ENCODE peak calls at places on chromosomes 11 and 22, in four cellular contexts. A is kidney epithelial cell, O is right lobe of liver, Z is osteoblast. T is an unnamed sample.

GRCh38 chr22:28629420-28630184 is 50.0 kb downstream of the TTC28 start:
- DNase-seq in A (no peak), O (no peak), Z (no peak), T (no peak)

GRCh38 chr11:75031771-75032549 is 43.2 kb downstream of the NEU3 start:
- DNase-seq in A (no peak), O (peak; percentile 79), Z (peak; percentile 90), T (peak; percentile 78)

GRCh38 chr11:104772806-104773241 is 125.4 kb downstream of the CASP12 start:
- DNase-seq in Z (peak; percentile 83), A (peak; percentile 89), O (no peak), T (no peak)

GRCh38 chr11:74953448-74953847 is 4.4 kb downstream of the SPCS2 start:
- DNase-seq in A (no peak), O (no peak), Z (no peak), T (no peak)

GRCh38 chr11:68692881-68693483 is 8.6 kb downstream of the GAL start:
- DNase-seq in O (no peak), A (no peak), Z (peak; percentile 62), T (no peak)

GRCh38 chr11:13216019-13217006 is 61.3 kb upstream of the BMAL1 start:
- DNase-seq in Z (peak; percentile 91), O (no peak), A (peak; percentile 97), T (no peak)

GRCh38 chr22:44023404-44024287 is 456 bp upstream of the PARVB start:
- DNase-seq in Z (peak; percentile 95), A (no peak), O (peak; percentile 64), T (peak; percentile 50)

GRCh38 chr11:119793335-119793984 is 64.5 kb upstream of the NECTIN1 start:
- DNase-seq in O (no peak), A (no peak), Z (peak; percentile 90), T (no peak)

GRCh38 chr22:41191467-41191866 is 13.6 kb upstream of the L3MBTL2 start:
- DNase-seq in Z (no peak), O (no peak), A (no peak), T (no peak)

GRCh38 chr11:34915136-34916013 is 804 bp downstream of the APIP start:
- DNase-seq in O (no peak), Z (peak; percentile 65), A (no peak), T (no peak)

GRCh38 chr11:71265559-71266092 is 13.2 kb upstream of the SHANK2 start:
- DNase-seq in A (no peak), O (no peak), Z (peak; percentile 17), T (no peak)

GRCh38 chr22:49551446-49551845 is 276.2 kb downstream of the BRD1 start:
- DNase-seq in A (no peak), Z (peak; percentile 71), O (peak; percentile 27), T (no peak)

GRCh38 chr11:42205518-42205917 is 746.1 kb upstream of the LRRC4C start:
- DNase-seq in O (peak; percentile 67), A (no peak), Z (no peak), T (no peak)

GRCh38 chr11:115924744-115925567 is 420.7 kb upstream of the CADM1 start:
- DNase-seq in O (no peak), A (peak; percentile 52), Z (no peak), T (no peak)

GRCh38 chr11:444397-445144 is 2.8 kb upstream of the ANO9 start:
- DNase-seq in Z (peak; percentile 90), A (peak; percentile 9), O (no peak), T (no peak)

GRCh38 chr11:48087974-48088681 is 107.8 kb downstream of the PTPRJ start:
- DNase-seq in O (peak; percentile 49), A (no peak), Z (no peak), T (peak; percentile 45)

GRCh38 chr11:70498171-70498571 is 99.8 kb downstream of the CTTN start:
- DNase-seq in O (no peak), Z (peak; percentile 84), A (no peak), T (no peak)

GRCh38 chr11:132408877-132409276 is 1038.5 kb downstream of the NTM start:
- DNase-seq in Z (no peak), O (no peak), A (no peak), T (no peak)

GRCh38 chr22:42399315-42400271 is 32.6 kb downstream of the NFAM1 start:
- DNase-seq in A (no peak), O (no peak), Z (no peak), T (peak; percentile 36)

GRCh38 chr22:29842740-29843139 is 4.7 kb upstream of the ASCC2 start:
- DNase-seq in Z (peak; percentile 94), A (peak; percentile 72), O (no peak), T (peak; percentile 30)

GRCh38 chr11:19306570-19306969 is 65.8 kb upstream of the E2F8 start:
- DNase-seq in O (no peak), A (no peak), Z (no peak), T (no peak)

GRCh38 chr11:65856689-65857499 is 1.1 kb downstream of the CFL1 start:
- DNase-seq in O (peak; percentile 87), A (no peak), Z (peak; percentile 95), T (peak; percentile 84)

GRCh38 chr22:38243007-38243775 is 29.6 kb downstream of the TMEM184B start:
- DNase-seq in Z (peak; percentile 49), O (no peak), A (no peak), T (no peak)

GRCh38 chr11:23543651-23544216 is 683.5 kb upstream of the CCDC179 start:
- DNase-seq in Z (no peak), A (no peak), O (no peak), T (no peak)

GRCh38 chr11:70251583-70252285 is 18.8 kb upstream of the PPFIA1 start:
- DNase-seq in A (no peak), O (no peak), Z (peak; percentile 73), T (no peak)

GRCh38 chr11:48041877-48042698 is 61.7 kb downstream of the PTPRJ start:
- DNase-seq in O (no peak), Z (no peak), A (no peak), T (no peak)

GRCh38 chr11:68470304-68470811 is 9.8 kb downstream of the PPP6R3 start:
- DNase-seq in A (no peak), Z (no peak), O (no peak), T (no peak)

GRCh38 chr11:69382131-69383128 is 88.5 kb downstream of the MYEOV start:
- DNase-seq in Z (peak; percentile 81), A (no peak), O (peak; percentile 60), T (peak; percentile 34)

GRCh38 chr11:45501980-45502545 is 163.4 kb downstream of the CHST1 start:
- DNase-seq in A (no peak), O (no peak), Z (no peak), T (no peak)

GRCh38 chr11:60887531-60887930 is 18.9 kb downstream of the PRPF19 start:
- DNase-seq in O (no peak), Z (no peak), A (no peak), T (peak; percentile 41)

GRCh38 chr11:35822815-35823495 is 120.9 kb upstream of the LDLRAD3 start:
- DNase-seq in A (no peak), O (no peak), Z (peak; percentile 63), T (no peak)

GRCh38 chr11:20388096-20389055 is 860 bp downstream of the PRMT3 start:
- DNase-seq in Z (peak; percentile 54), O (no peak), A (no peak), T (no peak)

GRCh38 chr11:92776676-92777075 is 192.8 kb upstream of the MTNR1B start:
- DNase-seq in A (no peak), Z (peak; percentile 55), O (no peak), T (no peak)

GRCh38 chr11:14409891-14410290 is 50.9 kb upstream of the RRAS2 start:
- DNase-seq in Z (no peak), O (no peak), A (no peak), T (no peak)

GRCh38 chr11:119751281-119752060 is 22.5 kb upstream of the NECTIN1 start:
- DNase-seq in Z (peak; percentile 87), O (no peak), A (no peak), T (no peak)

GRCh38 chr22:17774206-17774927 is at the start of gene BID:
- DNase-seq in O (peak; percentile 71), A (no peak), Z (peak; percentile 95), T (peak; percentile 62)

GRCh38 chr11:92048415-92048814 is 176.2 kb upstream of the FAT3 start:
- DNase-seq in Z (no peak), O (no peak), A (no peak), T (peak; percentile 11)

DNA sequence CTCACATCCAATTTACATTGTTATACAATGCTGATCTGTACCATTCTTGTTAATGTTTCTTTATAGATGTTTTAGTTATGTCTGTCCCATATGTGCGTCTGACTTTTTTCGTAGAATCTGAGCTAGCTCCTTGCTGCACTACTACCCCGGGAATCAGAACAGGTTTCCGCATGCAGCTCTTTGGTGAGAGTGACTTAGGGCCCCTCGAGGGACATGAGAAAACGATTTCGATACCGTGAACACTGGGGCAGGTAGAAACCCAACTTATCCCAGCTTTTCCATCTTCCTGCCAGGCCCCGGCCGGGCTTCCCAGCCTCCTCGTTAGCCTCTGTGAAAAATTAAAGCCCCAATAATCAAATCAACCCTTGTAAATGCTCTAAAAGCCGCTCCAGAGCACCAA is 23.4 kb upstream of the PKNOX2 start:
- DNase-seq in O (no peak), A (no peak), Z (no peak), T (no peak)
- H3K4me3 ChIP-seq in O (no peak overlapping the region), A (no peak overlapping the region), Z (no peak overlapping the region), T (no peak overlapping the region)

DNA sequence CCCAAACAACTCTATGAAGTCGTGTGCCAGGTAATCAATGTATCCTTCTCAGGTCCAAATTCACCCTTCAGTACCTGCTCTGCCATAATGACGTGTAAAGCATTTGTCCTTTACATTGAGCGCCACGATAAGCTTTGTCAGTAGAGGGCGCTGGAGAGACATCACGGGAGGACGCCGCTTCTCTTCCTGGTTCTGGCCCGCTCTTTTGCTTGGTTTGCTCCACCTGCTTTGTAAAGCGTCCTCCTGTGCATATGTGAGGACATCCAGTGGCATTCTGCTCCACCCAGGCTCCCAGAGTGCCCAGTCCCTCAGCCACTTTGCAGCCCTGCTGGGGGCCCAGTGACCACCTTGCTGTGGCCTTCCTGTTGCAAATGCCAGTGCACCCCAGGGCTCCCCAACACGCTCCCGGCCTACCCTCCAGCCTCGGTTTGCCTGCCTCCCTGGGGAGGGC is 61.1 kb downstream of the WT1 start:
- DNase-seq in A (no peak), Z (peak; percentile 54), O (no peak), T (peak; percentile 30)
- TF ChIP-seq CTCF in A (peak; percentile 36), Z (peak; percentile 39), O (no peak), T (no peak)

GRCh38 chr11:59292611-59293010 is 66.1 kb upstream of the OR5AN1 start:
- DNase-seq in Z (no peak), O (no peak), A (no peak), T (no peak)
- H3K4me3 ChIP-seq in Z (no peak overlapping the region), O (no peak overlapping the region), A (no peak overlapping the region), T (no peak overlapping the region)

GRCh38 chr11:57358543-57358961 is 20.4 kb downstream of the P2RX3 start:
- DNase-seq in O (no peak), A (no peak), Z (peak; percentile 47), T (no peak)

GRCh38 chr11:57359396-57359795 is 21.2 kb downstream of the P2RX3 start:
- DNase-seq in A (no peak), Z (peak; percentile 62), O (no peak), T (no peak)

GRCh38 chr11:57358991-57359390 is 20.8 kb downstream of the P2RX3 start:
- DNase-seq in Z (peak; percentile 65), A (no peak), O (no peak), T (no peak)

GRCh38 chr11:57360991-57361390 is 20.0 kb downstream of the PRG3 start:
- DNase-seq in O (no peak), Z (no peak), A (no peak), T (no peak)

GRCh38 chr11:57359896-57360690 is 20.9 kb downstream of the PRG3 start:
- DNase-seq in Z (no peak), O (no peak), A (no peak), T (peak; percentile 51)
- TF ChIP-seq CTCF in Z (no peak), O (no peak), A (no peak), T (no peak)

T was measured in body of pancreas.